ENCODE peak calls at places on chromosomes 6 and 20, in eight cellular contexts. One of them, this sample, is unnamed.

GRCh38 chr20:8812818-8813217 is 256.1 kb upstream of the PLCB4 start:
- DNase-seq in activated CD8-positive, alpha-beta memory T cell treated with anti-CD3 and anti-CD28 coated beads for 1 hour: no peak
- DNase-seq in lung: no peak
- DNase-seq in endothelial cell: peak
- DNase-seq in NCI-H1105 treated with DMSO at 0.1 percent for 48 hours: no peak
- DNase-seq in thoracic aorta: no peak
- DNase-seq in ovary: peak
- DNase-seq in ascending aorta: no peak
- DNase-seq in this sample: no peak

GRCh38 chr6:53795254-53795701 is 473 bp downstream of the LRRC1 start:
- DNase-seq in ovary: no peak
- DNase-seq in lung: no peak
- DNase-seq in thoracic aorta: no peak
- DNase-seq in NCI-H1105 treated with DMSO at 0.1 percent for 48 hours: peak
- DNase-seq in ascending aorta: no peak
- DNase-seq in activated CD8-positive, alpha-beta memory T cell treated with anti-CD3 and anti-CD28 coated beads for 1 hour: no peak
- DNase-seq in endothelial cell: no peak
- DNase-seq in this sample: no peak

GRCh38 chr6:28207244-28208179 is 17.6 kb upstream of the ZSCAN9 start:
- DNase-seq in ovary: no peak
- DNase-seq in endothelial cell: peak
- DNase-seq in ascending aorta: no peak
- DNase-seq in activated CD8-positive, alpha-beta memory T cell treated with anti-CD3 and anti-CD28 coated beads for 1 hour: no peak
- DNase-seq in lung: no peak
- DNase-seq in NCI-H1105 treated with DMSO at 0.1 percent for 48 hours: no peak
- DNase-seq in thoracic aorta: no peak
- DNase-seq in this sample: peak

GRCh38 chr20:62792940-62793756 is 3.1 kb upstream of the MRGBP start:
- DNase-seq in ovary: peak
- DNase-seq in endothelial cell: no peak
- DNase-seq in ascending aorta: no peak
- DNase-seq in NCI-H1105 treated with DMSO at 0.1 percent for 48 hours: no peak
- DNase-seq in thoracic aorta: no peak
- DNase-seq in lung: no peak
- DNase-seq in activated CD8-positive, alpha-beta memory T cell treated with anti-CD3 and anti-CD28 coated beads for 1 hour: no peak
- DNase-seq in this sample: no peak

GRCh38 chr6:42038811-42039408 is 11.4 kb upstream of the TAF8 start:
- DNase-seq in endothelial cell: no peak
- DNase-seq in ascending aorta: no peak
- DNase-seq in activated CD8-positive, alpha-beta memory T cell treated with anti-CD3 and anti-CD28 coated beads for 1 hour: no peak
- DNase-seq in lung: no peak
- DNase-seq in thoracic aorta: no peak
- DNase-seq in NCI-H1105 treated with DMSO at 0.1 percent for 48 hours: no peak
- DNase-seq in ovary: no peak
- DNase-seq in this sample: no peak

GRCh38 chr6:37236921-37237320 is 20.7 kb upstream of the TBC1D22B start:
- DNase-seq in NCI-H1105 treated with DMSO at 0.1 percent for 48 hours: no peak
- DNase-seq in lung: no peak
- DNase-seq in ascending aorta: no peak
- DNase-seq in ovary: no peak
- DNase-seq in endothelial cell: no peak
- DNase-seq in thoracic aorta: no peak
- DNase-seq in activated CD8-positive, alpha-beta memory T cell treated with anti-CD3 and anti-CD28 coated beads for 1 hour: no peak
- DNase-seq in this sample: no peak

GRCh38 chr6:113980937-113981554 is 10.1 kb upstream of the HDAC2 start:
- DNase-seq in ascending aorta: no peak
- DNase-seq in activated CD8-positive, alpha-beta memory T cell treated with anti-CD3 and anti-CD28 coated beads for 1 hour: no peak
- DNase-seq in ovary: no peak
- DNase-seq in NCI-H1105 treated with DMSO at 0.1 percent for 48 hours: peak
- DNase-seq in thoracic aorta: no peak
- DNase-seq in lung: no peak
- DNase-seq in endothelial cell: peak
- DNase-seq in this sample: peak

GRCh38 chr20:38258545-38259223 is 1.9 kb downstream of the KIAA1755 start:
- DNase-seq in ascending aorta: peak
- DNase-seq in NCI-H1105 treated with DMSO at 0.1 percent for 48 hours: no peak
- DNase-seq in endothelial cell: no peak
- DNase-seq in ovary: no peak
- DNase-seq in lung: no peak
- DNase-seq in thoracic aorta: no peak
- DNase-seq in activated CD8-positive, alpha-beta memory T cell treated with anti-CD3 and anti-CD28 coated beads for 1 hour: no peak
- DNase-seq in this sample: no peak

GRCh38 chr20:55881204-55881603 is 124.1 kb downstream of the CBLN4 start:
- DNase-seq in lung: no peak
- DNase-seq in thoracic aorta: no peak
- DNase-seq in ascending aorta: no peak
- DNase-seq in endothelial cell: no peak
- DNase-seq in ovary: no peak
- DNase-seq in activated CD8-positive, alpha-beta memory T cell treated with anti-CD3 and anti-CD28 coated beads for 1 hour: no peak
- DNase-seq in NCI-H1105 treated with DMSO at 0.1 percent for 48 hours: no peak
- DNase-seq in this sample: no peak

GRCh38 chr6:71473908-71474307 is 185.3 kb downstream of the OGFRL1 start:
- DNase-seq in lung: peak
- DNase-seq in thoracic aorta: peak
- DNase-seq in endothelial cell: no peak
- DNase-seq in activated CD8-positive, alpha-beta memory T cell treated with anti-CD3 and anti-CD28 coated beads for 1 hour: no peak
- DNase-seq in ascending aorta: peak
- DNase-seq in ovary: peak
- DNase-seq in NCI-H1105 treated with DMSO at 0.1 percent for 48 hours: no peak
- DNase-seq in this sample: no peak

GRCh38 chr6:81998432-81998831 is 246.0 kb upstream of the TENT5A start:
- DNase-seq in ovary: no peak
- DNase-seq in thoracic aorta: no peak
- DNase-seq in endothelial cell: no peak
- DNase-seq in lung: no peak
- DNase-seq in ascending aorta: no peak
- DNase-seq in activated CD8-positive, alpha-beta memory T cell treated with anti-CD3 and anti-CD28 coated beads for 1 hour: no peak
- DNase-seq in NCI-H1105 treated with DMSO at 0.1 percent for 48 hours: no peak
- DNase-seq in this sample: no peak